ENCODE peak calls at places on chromosomes 1 and 21, in seven cellular contexts. C is fibroblast of lung, Q is mammary epithelial cell, B is hepatocyte, M is keratinocyte, O is GM12878, T is HepG2. S is an unnamed sample. For H3K4me1, the result is how much of the 10 kb centered on the place peaks cover.

GRCh38 chr1:235866207-235866912 is at the start of gene LYST:
- DNase-seq in C (peak), Q (peak), B (peak), M (no peak), O (no peak), T (peak), S (peak)

GRCh38 chr1:8631163-8631562 is 186.3 kb downstream of the RERE start:
- DNase-seq in C (no peak), Q (no peak), B (no peak), M (no peak), O (no peak), T (no peak), S (no peak)

GRCh38 chr1:172894345-172895049 is 156.2 kb downstream of the TNFSF18 start:
- DNase-seq in C (no peak), Q (no peak), B (no peak), M (no peak), O (no peak), T (no peak), S (no peak)

GRCh38 chr1:119611701-119612113 is 36.4 kb downstream of the ZNF697 start:
- DNase-seq in C (peak), Q (peak), B (peak), M (peak), O (no peak), T (peak), S (peak)

GRCh38 chr1:92858564-92859399 is 26.9 kb downstream of the RPL5 start:
- DNase-seq in C (peak), Q (peak), B (peak), M (no peak), O (peak), T (peak), S (peak)

GRCh38 chr21:43818685-43819084 is 29.3 kb downstream of the RRP1 start:
- DNase-seq in C (no peak), Q (no peak), B (no peak), M (no peak), O (no peak), T (no peak), S (no peak)

GRCh38 chr21:15121655-15122120 is 56.9 kb upstream of the NRIP1 start:
- DNase-seq in C (peak), Q (peak), B (peak), M (no peak), O (no peak), T (peak), S (no peak)

GRCh38 chr1:17866451-17867029 is 111.4 kb downstream of the ACTL8 start:
- DNase-seq in C (peak), Q (peak), B (peak), M (peak), O (no peak), T (no peak), S (peak)

GRCh38 chr1:56577859-56578663 is 1.3 kb downstream of the PLPP3 start:
- DNase-seq in C (peak), Q (peak), B (peak), M (no peak), O (no peak), T (peak), S (peak)

GRCh38 chr21:38909109-38909508 is 103.4 kb downstream of the ETS2 start:
- DNase-seq in C (no peak), Q (no peak), B (no peak), M (no peak), O (no peak), T (peak), S (no peak)

GRCh38 chr1:204465469-204466415 is 28.9 kb downstream of the PIK3C2B start:
- DNase-seq in C (no peak), Q (no peak), B (no peak), M (no peak), O (peak), T (no peak), S (no peak)

GRCh38 chr1:204463125-204464060 is 31.2 kb downstream of the PIK3C2B start:
- DNase-seq in C (no peak), Q (no peak), B (peak), M (no peak), O (no peak), T (no peak), S (no peak)

GRCh38 chr1:204462229-204462561 is 32.4 kb downstream of the PIK3C2B start:
- DNase-seq in C (no peak), Q (no peak), B (no peak), M (no peak), O (no peak), T (no peak), S (no peak)

GRCh38 chr1:204464701-204465100 is 29.9 kb downstream of the PIK3C2B start:
- DNase-seq in C (no peak), Q (no peak), B (no peak), M (no peak), O (no peak), T (no peak), S (no peak)

DNA sequence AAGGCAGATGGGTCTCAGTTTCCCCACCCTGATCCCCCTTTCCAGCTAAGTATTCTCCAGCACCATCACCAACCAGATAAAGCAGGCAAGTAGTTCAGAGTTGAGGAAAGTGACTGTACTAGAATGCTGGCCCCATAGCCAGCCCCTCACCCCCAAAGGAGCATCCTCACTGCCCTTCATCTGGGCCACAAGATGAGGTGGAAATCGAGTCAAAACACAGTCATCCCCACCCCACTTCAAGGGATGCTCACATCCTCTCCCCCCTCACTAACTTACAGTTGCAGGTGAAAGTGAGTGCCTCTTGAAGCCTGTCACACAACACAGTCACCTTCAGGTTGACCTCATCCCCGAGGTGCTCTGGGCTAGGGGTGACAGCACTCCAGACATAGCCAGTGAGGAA is 30.4 kb downstream of the PIK3C2B start:
- DNase-seq in C (no peak), Q (no peak), B (no peak), M (no peak), O (no peak), T (no peak), S (no peak)
- H3K4me1 ChIP-seq in C (under half), Q (under half), B (under half), M (under half), O (half or more), T (under half), S (half or more)

GRCh38 chr1:117658676-117659075 is 52.8 kb downstream of the TENT5C start:
- DNase-seq in C (no peak), Q (no peak), B (no peak), M (no peak), O (peak), T (no peak), S (no peak)
- H3K4me3 ChIP-seq in C (no peak), Q (no peak), B (no peak), M (no peak), O (no peak), T (no peak), S (no peak)

GRCh38 chr21:36709868-36710728 is 11.2 kb downstream of the SIM2 start:
- DNase-seq in C (no peak), Q (no peak), B (no peak), M (no peak), O (no peak), T (no peak), S (no peak)
- TF ChIP-seq EZH2 in C (peak), Q (no peak), B (no peak), M (peak), O (no peak), T (no peak), S (no peak)

GRCh38 chr1:36161656-36162531 is 5.9 kb downstream of the MAP7D1 start:
- DNase-seq in C (no peak), Q (peak), B (peak), M (peak), O (no peak), T (no peak), S (no peak)
- H3K4me1 ChIP-seq in C (under half), Q (half or more), B (under half), M (half or more), O (half or more), T (under half), S (under half)

DNA sequence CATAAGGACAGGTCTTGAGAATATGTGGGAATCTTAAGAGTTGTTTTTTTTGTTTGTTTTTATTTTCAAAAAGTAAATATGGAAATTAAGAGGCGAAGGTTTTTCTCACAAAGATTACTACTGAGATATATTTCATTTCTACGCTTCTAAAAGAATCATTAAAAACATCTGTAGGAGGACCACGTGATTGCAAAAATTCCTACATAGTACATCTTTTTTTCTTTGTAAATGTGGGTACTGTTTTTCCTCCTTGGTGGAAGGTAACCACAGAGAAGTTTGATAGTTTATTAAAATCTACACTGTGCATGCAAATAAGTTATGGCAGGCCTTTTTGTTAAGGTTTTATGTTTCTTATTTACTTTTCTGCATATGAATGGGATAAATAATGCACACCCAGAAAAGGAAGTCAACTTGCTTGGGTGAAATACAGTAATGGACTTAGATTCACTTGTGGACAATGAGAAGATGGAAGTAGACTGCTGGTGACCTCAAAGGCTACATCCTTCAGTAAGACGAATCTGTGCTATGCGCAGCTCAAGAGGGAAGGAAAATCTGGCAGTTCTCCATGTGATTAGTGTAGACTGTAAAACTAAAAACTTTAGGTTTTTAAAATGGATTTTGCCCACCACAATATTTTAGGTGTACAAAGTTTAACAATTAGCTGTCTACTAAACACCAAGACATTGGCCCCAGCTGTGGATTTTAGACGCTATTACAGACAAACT is 2.0 kb downstream of the AK5 start:
- DNase-seq in C (no peak), Q (no peak), B (no peak), M (no peak), O (no peak), T (no peak), S (no peak)
- H3K4me3 ChIP-seq in C (peak), Q (no peak), B (no peak), M (no peak), O (no peak), T (no peak), S (no peak)

DNA sequence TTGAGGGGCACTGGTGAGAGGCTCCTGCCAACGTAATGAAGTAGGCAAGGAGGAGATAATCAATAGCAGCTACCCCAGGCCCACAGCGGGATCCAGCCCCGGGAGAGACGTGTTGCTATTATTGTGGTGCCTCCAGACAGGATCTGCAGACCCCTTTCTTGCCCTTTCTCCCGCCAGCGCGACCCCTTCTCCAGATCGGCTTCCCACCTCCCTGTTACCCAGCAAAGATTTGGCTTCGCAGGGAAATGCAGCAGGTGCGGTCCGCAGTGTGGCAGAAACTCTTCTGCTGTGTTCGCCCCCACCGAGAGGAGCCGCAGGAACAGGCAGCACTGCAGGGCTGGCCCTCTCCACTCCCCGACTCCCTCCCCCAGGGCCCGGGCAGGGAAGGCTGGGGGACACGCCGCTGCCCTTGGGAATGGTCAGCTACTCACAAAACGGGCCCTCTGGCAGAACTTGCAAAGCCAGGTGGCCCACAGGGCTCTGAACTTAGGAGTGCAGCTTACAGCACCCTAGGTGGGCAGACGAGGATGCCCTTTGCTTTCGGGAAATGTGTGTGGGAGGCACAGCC is 1.6 kb upstream of the KCNA2 start:
- DNase-seq in C (no peak), Q (no peak), B (no peak), M (no peak), O (no peak), T (no peak), S (no peak)
- TF ChIP-seq EZH2 in C (peak), Q (peak), B (no peak), M (peak), O (peak), T (peak), S (no peak)

GRCh38 chr1:12163210-12163609 is 3.6 kb upstream of the TNFRSF1B start:
- DNase-seq in C (no peak), Q (no peak), B (no peak), M (no peak), O (no peak), T (no peak), S (no peak)
- H3K4me1 ChIP-seq in C (under half), Q (under half), B (under half), M (under half), O (half or more), T (under half), S (under half)

GRCh38 chr1:78619029-78619428 is 1.2 kb upstream of the IFI44L start:
- DNase-seq in C (no peak), Q (no peak), B (no peak), M (no peak), O (no peak), T (no peak), S (peak)
- H3K4me3 ChIP-seq in C (no peak), Q (no peak), B (no peak), M (no peak), O (peak), T (no peak), S (no peak)

GRCh38 chr1:36322786-36323635 is 434 bp downstream of the EVA1B start:
- DNase-seq in C (peak), Q (peak), B (peak), M (no peak), O (no peak), T (no peak), S (no peak)
- TF ChIP-seq EZH2 in C (no peak), Q (no peak), B (no peak), M (no peak), O (no peak), T (no peak), S (no peak)

DNA sequence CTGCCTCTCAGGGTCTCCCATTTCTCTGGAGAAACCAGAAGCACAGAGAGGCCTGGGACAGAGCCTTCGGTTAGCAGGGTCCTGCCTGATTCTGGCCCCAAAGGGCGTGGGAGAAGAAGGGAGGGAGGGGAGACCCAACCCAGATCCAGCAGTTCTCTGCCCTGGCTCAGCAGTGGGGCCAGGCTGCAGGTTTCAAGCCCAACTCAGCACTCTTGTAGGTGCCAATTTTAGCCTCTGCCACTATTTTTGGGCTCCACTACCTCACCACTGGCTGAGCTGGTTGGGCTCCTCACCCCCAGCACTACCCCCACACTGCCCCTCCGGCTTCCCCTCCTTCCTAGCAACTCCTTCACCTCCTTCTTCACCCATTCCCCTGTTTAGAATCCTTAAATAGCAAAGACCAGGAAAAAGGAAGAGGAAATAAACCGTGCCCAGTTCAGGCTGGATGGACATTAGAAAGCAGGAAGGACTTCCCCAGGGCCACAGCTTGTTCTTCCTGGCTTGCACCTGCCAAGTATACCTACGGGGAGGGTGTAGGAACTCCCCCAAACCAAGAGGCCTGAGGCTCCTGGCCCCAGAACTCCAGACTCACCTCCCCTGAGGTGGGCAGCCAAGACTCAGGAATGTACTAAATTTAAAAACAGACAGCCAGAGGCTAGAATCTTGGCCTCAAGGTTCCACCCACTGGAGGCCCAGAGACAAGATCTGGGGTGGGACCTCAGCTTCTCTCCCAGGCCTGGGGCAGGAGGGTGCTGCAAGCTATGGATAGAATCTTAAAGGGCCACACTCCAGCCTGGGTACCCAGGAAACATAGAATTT is 1.4 kb upstream of the ARHGEF2 start:
- DNase-seq in C (no peak), Q (peak), B (no peak), M (no peak), O (no peak), T (no peak), S (no peak)
- H3K4me1 ChIP-seq in C (under half), Q (half or more), B (under half), M (half or more), O (under half), T (half or more), S (half or more)

S was measured in A673.